ENCODE peak calls at places on chromosomes 13 and 19, in five cellular contexts. One of them, this sample, is unnamed.

GRCh38 chr13:28035146-28035782 is 46.8 kb upstream of the URAD start:
- DNase-seq in RPMI7951: no peak
- DNase-seq in Right ventricle myocardium superior: no peak
- DNase-seq in lower lobe of right lung: no peak
- DNase-seq in AG09319: no peak
- DNase-seq in this sample: no peak

GRCh38 chr13:33842207-33842606 is 24.3 kb downstream of the RFC3 start:
- DNase-seq in AG09319: no peak
- DNase-seq in Right ventricle myocardium superior: no peak
- DNase-seq in lower lobe of right lung: no peak
- DNase-seq in RPMI7951: no peak
- DNase-seq in this sample: no peak

GRCh38 chr13:109700176-109700575 is 86.2 kb downstream of the IRS2 start:
- DNase-seq in RPMI7951: peak; percentile 83
- DNase-seq in lower lobe of right lung: peak; percentile 73
- DNase-seq in AG09319: peak; percentile 15
- DNase-seq in Right ventricle myocardium superior: peak; percentile 89
- DNase-seq in this sample: peak; percentile 82

GRCh38 chr19:57241181-57241580 is 749 bp downstream of the ZNF805 start:
- DNase-seq in Right ventricle myocardium superior: no peak
- DNase-seq in lower lobe of right lung: no peak
- DNase-seq in RPMI7951: peak; percentile 21
- DNase-seq in AG09319: peak; percentile 3
- DNase-seq in this sample: peak; percentile 11

GRCh38 chr13:105863300-105863699 is 672.2 kb downstream of the EFNB2 start:
- DNase-seq in RPMI7951: no peak
- DNase-seq in Right ventricle myocardium superior: no peak
- DNase-seq in AG09319: no peak
- DNase-seq in lower lobe of right lung: no peak
- DNase-seq in this sample: no peak

GRCh38 chr19:36041831-36042230 is 9.2 kb upstream of the CLIP3 start:
- DNase-seq in lower lobe of right lung: no peak
- DNase-seq in RPMI7951: peak; percentile 30
- DNase-seq in Right ventricle myocardium superior: no peak
- DNase-seq in AG09319: peak; percentile 66
- DNase-seq in this sample: peak; percentile 65

GRCh38 chr13:38897521-38897920 is 93.1 kb downstream of the STOML3 start:
- DNase-seq in lower lobe of right lung: no peak
- DNase-seq in RPMI7951: no peak
- DNase-seq in AG09319: no peak
- DNase-seq in Right ventricle myocardium superior: no peak
- DNase-seq in this sample: no peak

GRCh38 chr13:91308299-91308698 is 39.2 kb upstream of the MIR17HG start:
- DNase-seq in AG09319: no peak
- DNase-seq in Right ventricle myocardium superior: no peak
- DNase-seq in RPMI7951: no peak
- DNase-seq in lower lobe of right lung: no peak
- DNase-seq in this sample: no peak

GRCh38 chr19:37594982-37595382 is 306 bp downstream of the ZNF540 start:
- DNase-seq in RPMI7951: peak; percentile 62
- DNase-seq in AG09319: no peak
- DNase-seq in Right ventricle myocardium superior: peak; percentile 77
- DNase-seq in lower lobe of right lung: peak; percentile 83
- DNase-seq in this sample: peak; percentile 10

GRCh38 chr13:110216403-110217041 is 90.4 kb downstream of the COL4A1 start:
- DNase-seq in Right ventricle myocardium superior: no peak
- DNase-seq in lower lobe of right lung: no peak
- DNase-seq in AG09319: peak; percentile 14
- DNase-seq in RPMI7951: peak; percentile 63
- DNase-seq in this sample: peak; percentile 61

GRCh38 chr13:90443268-90443667 is 904.2 kb upstream of the MIR17HG start:
- DNase-seq in AG09319: no peak
- DNase-seq in RPMI7951: no peak
- DNase-seq in Right ventricle myocardium superior: no peak
- DNase-seq in lower lobe of right lung: no peak
- DNase-seq in this sample: no peak

This sample was measured in skeletal muscle cell.